ENCODE peak calls at places on chromosomes 12 and 14, in eight cellular contexts. One of them, this sample, is unnamed.

GRCh38 chr12:113333877-113334785 is 778 bp downstream of the SLC8B1 start:
- DNase-seq in A549: no peak
- DNase-seq in hepatocyte: no peak
- DNase-seq in endothelial cell of umbilical vein: peak
- DNase-seq in fibroblast of lung: no peak
- DNase-seq in neural progenitor cell: no peak
- DNase-seq in mesenchymal stem cell: no peak
- DNase-seq in PC-3: peak
- DNase-seq in this sample: peak

GRCh38 chr12:54606556-54606955 is 18.1 kb upstream of the PPP1R1A start:
- DNase-seq in A549: no peak
- DNase-seq in hepatocyte: no peak
- DNase-seq in endothelial cell of umbilical vein: no peak
- DNase-seq in fibroblast of lung: no peak
- DNase-seq in neural progenitor cell: no peak
- DNase-seq in mesenchymal stem cell: no peak
- DNase-seq in PC-3: no peak
- DNase-seq in this sample: no peak

GRCh38 chr12:46522141-46522540 is 149.6 kb upstream of the SLC38A2 start:
- DNase-seq in A549: no peak
- DNase-seq in hepatocyte: no peak
- DNase-seq in endothelial cell of umbilical vein: no peak
- DNase-seq in fibroblast of lung: peak
- DNase-seq in neural progenitor cell: no peak
- DNase-seq in mesenchymal stem cell: no peak
- DNase-seq in PC-3: no peak
- DNase-seq in this sample: peak

GRCh38 chr12:54159140-54159539 is 29.6 kb downstream of the SMUG1 start:
- DNase-seq in A549: no peak
- DNase-seq in hepatocyte: peak
- DNase-seq in endothelial cell of umbilical vein: no peak
- DNase-seq in fibroblast of lung: no peak
- DNase-seq in neural progenitor cell: peak
- DNase-seq in mesenchymal stem cell: no peak
- DNase-seq in PC-3: no peak
- DNase-seq in this sample: peak

GRCh38 chr14:81589381-81590065 is 55.9 kb upstream of the SEL1L start:
- DNase-seq in A549: peak
- DNase-seq in hepatocyte: no peak
- DNase-seq in endothelial cell of umbilical vein: no peak
- DNase-seq in fibroblast of lung: no peak
- DNase-seq in neural progenitor cell: no peak
- DNase-seq in mesenchymal stem cell: no peak
- DNase-seq in PC-3: no peak
- DNase-seq in this sample: peak

GRCh38 chr12:39958377-39958776 is 147.5 kb downstream of the SLC2A13 start:
- DNase-seq in A549: peak
- DNase-seq in hepatocyte: no peak
- DNase-seq in endothelial cell of umbilical vein: peak
- DNase-seq in fibroblast of lung: no peak
- DNase-seq in neural progenitor cell: peak
- DNase-seq in mesenchymal stem cell: no peak
- DNase-seq in PC-3: peak
- DNase-seq in this sample: no peak

GRCh38 chr12:131014343-131014742 is 60.6 kb downstream of the ADGRD1 start:
- DNase-seq in A549: no peak
- DNase-seq in hepatocyte: no peak
- DNase-seq in endothelial cell of umbilical vein: no peak
- DNase-seq in fibroblast of lung: no peak
- DNase-seq in neural progenitor cell: no peak
- DNase-seq in mesenchymal stem cell: no peak
- DNase-seq in PC-3: no peak
- DNase-seq in this sample: no peak

GRCh38 chr12:104506691-104507401 is 50.1 kb downstream of the CHST11 start:
- DNase-seq in A549: no peak
- DNase-seq in hepatocyte: no peak
- DNase-seq in endothelial cell of umbilical vein: no peak
- DNase-seq in fibroblast of lung: no peak
- DNase-seq in neural progenitor cell: no peak
- DNase-seq in mesenchymal stem cell: no peak
- DNase-seq in PC-3: no peak
- DNase-seq in this sample: no peak

GRCh38 chr12:64544796-64545382 is 65.4 kb upstream of the RASSF3 start:
- DNase-seq in A549: no peak
- DNase-seq in hepatocyte: no peak
- DNase-seq in endothelial cell of umbilical vein: no peak
- DNase-seq in fibroblast of lung: no peak
- DNase-seq in neural progenitor cell: no peak
- DNase-seq in mesenchymal stem cell: no peak
- DNase-seq in PC-3: no peak
- DNase-seq in this sample: no peak

GRCh38 chr12:102962532-102962931 is 5.1 kb downstream of the ASCL1 start:
- DNase-seq in A549: no peak
- DNase-seq in hepatocyte: no peak
- DNase-seq in endothelial cell of umbilical vein: no peak
- DNase-seq in fibroblast of lung: no peak
- DNase-seq in neural progenitor cell: peak
- DNase-seq in mesenchymal stem cell: no peak
- DNase-seq in PC-3: no peak
- DNase-seq in this sample: no peak

GRCh38 chr14:90487462-90487861 is 90.6 kb downstream of the CALM1 start:
- DNase-seq in A549: no peak
- DNase-seq in hepatocyte: no peak
- DNase-seq in endothelial cell of umbilical vein: no peak
- DNase-seq in fibroblast of lung: no peak
- DNase-seq in neural progenitor cell: no peak
- DNase-seq in mesenchymal stem cell: no peak
- DNase-seq in PC-3: no peak
- DNase-seq in this sample: no peak

GRCh38 chr14:89624500-89625156 is 207.6 kb upstream of the FOXN3 start:
- DNase-seq in A549: no peak
- DNase-seq in hepatocyte: peak
- DNase-seq in endothelial cell of umbilical vein: no peak
- DNase-seq in fibroblast of lung: no peak
- DNase-seq in neural progenitor cell: no peak
- DNase-seq in mesenchymal stem cell: no peak
- DNase-seq in PC-3: no peak
- DNase-seq in this sample: no peak

GRCh38 chr12:12671850-12672660 is 23.9 kb downstream of the GPR19 start:
- DNase-seq in A549: no peak
- DNase-seq in hepatocyte: no peak
- DNase-seq in endothelial cell of umbilical vein: no peak
- DNase-seq in fibroblast of lung: peak
- DNase-seq in neural progenitor cell: no peak
- DNase-seq in mesenchymal stem cell: peak
- DNase-seq in PC-3: peak
- DNase-seq in this sample: peak

GRCh38 chr12:52300796-52301691 is 9.7 kb upstream of the KRT81 start:
- DNase-seq in A549: no peak
- DNase-seq in hepatocyte: no peak
- DNase-seq in endothelial cell of umbilical vein: no peak
- DNase-seq in fibroblast of lung: peak
- DNase-seq in neural progenitor cell: no peak
- DNase-seq in mesenchymal stem cell: peak
- DNase-seq in PC-3: no peak
- DNase-seq in this sample: peak

GRCh38 chr12:123670882-123671728 is at the start of gene TCTN2:
- DNase-seq in A549: peak
- DNase-seq in hepatocyte: peak
- DNase-seq in endothelial cell of umbilical vein: peak
- DNase-seq in fibroblast of lung: peak
- DNase-seq in neural progenitor cell: peak
- DNase-seq in mesenchymal stem cell: peak
- DNase-seq in PC-3: peak
- DNase-seq in this sample: peak

GRCh38 chr14:74333909-74334308 is 14.4 kb upstream of the VRTN start:
- DNase-seq in A549: no peak
- DNase-seq in hepatocyte: no peak
- DNase-seq in endothelial cell of umbilical vein: no peak
- DNase-seq in fibroblast of lung: peak
- DNase-seq in neural progenitor cell: no peak
- DNase-seq in mesenchymal stem cell: peak
- DNase-seq in PC-3: no peak
- DNase-seq in this sample: peak

GRCh38 chr12:54175130-54175963 is 13.4 kb downstream of the SMUG1 start:
- DNase-seq in A549: no peak
- DNase-seq in hepatocyte: no peak
- DNase-seq in endothelial cell of umbilical vein: no peak
- DNase-seq in fibroblast of lung: no peak
- DNase-seq in neural progenitor cell: no peak
- DNase-seq in mesenchymal stem cell: no peak
- DNase-seq in PC-3: no peak
- DNase-seq in this sample: no peak

GRCh38 chr12:32671930-32672785 is 6.9 kb upstream of the DNM1L start:
- DNase-seq in A549: peak
- DNase-seq in hepatocyte: peak
- DNase-seq in endothelial cell of umbilical vein: peak
- DNase-seq in fibroblast of lung: peak
- DNase-seq in neural progenitor cell: peak
- DNase-seq in mesenchymal stem cell: peak
- DNase-seq in PC-3: peak
- DNase-seq in this sample: peak

GRCh38 chr14:100488057-100488456 is 99.2 kb downstream of the BEGAIN start:
- DNase-seq in A549: no peak
- DNase-seq in hepatocyte: no peak
- DNase-seq in endothelial cell of umbilical vein: no peak
- DNase-seq in fibroblast of lung: no peak
- DNase-seq in neural progenitor cell: no peak
- DNase-seq in mesenchymal stem cell: no peak
- DNase-seq in PC-3: no peak
- DNase-seq in this sample: no peak

GRCh38 chr14:100708349-100709217 is 18.1 kb upstream of the DLK1 start:
- DNase-seq in A549: no peak
- DNase-seq in hepatocyte: peak
- DNase-seq in endothelial cell of umbilical vein: no peak
- DNase-seq in fibroblast of lung: no peak
- DNase-seq in neural progenitor cell: peak
- DNase-seq in mesenchymal stem cell: peak
- DNase-seq in PC-3: peak
- DNase-seq in this sample: peak

GRCh38 chr14:47186491-47186890 is 488.9 kb downstream of the MDGA2 start:
- DNase-seq in A549: no peak
- DNase-seq in hepatocyte: no peak
- DNase-seq in endothelial cell of umbilical vein: peak
- DNase-seq in fibroblast of lung: peak
- DNase-seq in neural progenitor cell: no peak
- DNase-seq in mesenchymal stem cell: peak
- DNase-seq in PC-3: no peak
- DNase-seq in this sample: peak

GRCh38 chr14:63275611-63276010 is 43.1 kb downstream of the GPHB5 start:
- DNase-seq in A549: no peak
- DNase-seq in hepatocyte: no peak
- DNase-seq in endothelial cell of umbilical vein: no peak
- DNase-seq in fibroblast of lung: no peak
- DNase-seq in neural progenitor cell: no peak
- DNase-seq in mesenchymal stem cell: no peak
- DNase-seq in PC-3: no peak
- DNase-seq in this sample: no peak

GRCh38 chr12:6684609-6685008 is 4.6 kb downstream of the ZNF384 start:
- DNase-seq in A549: peak
- DNase-seq in hepatocyte: peak
- DNase-seq in endothelial cell of umbilical vein: peak
- DNase-seq in fibroblast of lung: no peak
- DNase-seq in neural progenitor cell: peak
- DNase-seq in mesenchymal stem cell: peak
- DNase-seq in PC-3: peak
- DNase-seq in this sample: peak

DNA sequence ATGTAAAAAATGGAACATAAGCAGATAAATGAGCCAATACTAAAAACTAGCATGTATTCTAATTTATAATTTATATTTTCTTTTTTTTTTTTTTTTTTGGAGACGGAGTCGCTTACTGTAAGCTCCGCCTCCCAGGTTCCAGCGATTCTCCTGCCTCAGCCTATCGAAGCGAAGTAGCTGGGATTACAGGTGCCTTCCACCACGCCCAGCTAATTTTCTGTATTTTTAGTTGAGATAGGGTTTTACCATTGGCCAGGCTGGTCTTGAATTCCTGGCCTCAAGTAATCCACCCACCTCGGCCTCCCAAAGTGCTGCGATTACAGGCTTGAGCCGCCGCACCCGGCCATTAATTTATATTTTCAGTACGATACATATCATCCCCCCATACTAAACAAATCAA is 2.7 kb downstream of the MAPK1IP1L start:
- DNase-seq in A549: no peak
- DNase-seq in hepatocyte: no peak
- DNase-seq in endothelial cell of umbilical vein: no peak
- DNase-seq in fibroblast of lung: no peak
- DNase-seq in neural progenitor cell: no peak
- DNase-seq in mesenchymal stem cell: no peak
- DNase-seq in PC-3: no peak
- DNase-seq in this sample: no peak
- H3K4me2 ChIP-seq in A549: peak
- H3K4me2 ChIP-seq in hepatocyte: peak
- H3K4me2 ChIP-seq in endothelial cell of umbilical vein: no peak
- H3K4me2 ChIP-seq in fibroblast of lung: no peak
- H3K4me2 ChIP-seq in neural progenitor cell: peak
- H3K4me2 ChIP-seq in mesenchymal stem cell: no peak
- H3K4me2 ChIP-seq in PC-3: peak
- H3K4me2 ChIP-seq in this sample: no peak

GRCh38 chr14:104699426-104699748 is 10.0 kb downstream of the INF2 start:
- DNase-seq in A549: no peak
- DNase-seq in hepatocyte: no peak
- DNase-seq in endothelial cell of umbilical vein: no peak
- DNase-seq in fibroblast of lung: no peak
- DNase-seq in neural progenitor cell: no peak
- DNase-seq in mesenchymal stem cell: no peak
- DNase-seq in PC-3: no peak
- DNase-seq in this sample: no peak
- H3K4me2 ChIP-seq in A549: no peak
- H3K4me2 ChIP-seq in hepatocyte: no peak
- H3K4me2 ChIP-seq in endothelial cell of umbilical vein: no peak
- H3K4me2 ChIP-seq in fibroblast of lung: no peak
- H3K4me2 ChIP-seq in neural progenitor cell: no peak
- H3K4me2 ChIP-seq in mesenchymal stem cell: no peak
- H3K4me2 ChIP-seq in PC-3: no peak
- H3K4me2 ChIP-seq in this sample: no peak

DNA sequence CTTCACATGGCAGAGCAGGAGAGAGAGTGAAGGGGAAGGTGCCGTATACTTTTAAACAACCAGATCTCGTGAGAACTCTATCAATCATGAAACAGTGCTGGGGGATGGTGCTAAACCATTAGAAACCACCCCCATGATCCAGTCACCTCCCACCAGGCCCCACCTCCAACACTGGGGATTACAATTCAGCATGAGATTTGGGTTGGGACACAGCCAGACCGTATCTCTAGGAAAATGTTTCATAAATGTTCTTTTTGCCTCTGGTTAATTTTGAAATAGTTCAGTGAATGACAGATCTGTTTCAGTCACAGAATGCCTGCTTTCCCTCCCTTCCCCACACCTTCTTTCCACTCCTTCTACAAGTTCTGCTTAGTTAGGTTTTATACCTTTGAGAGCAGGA is 27.0 kb downstream of the PELI2 start:
- DNase-seq in A549: no peak
- DNase-seq in hepatocyte: no peak
- DNase-seq in endothelial cell of umbilical vein: no peak
- DNase-seq in fibroblast of lung: no peak
- DNase-seq in neural progenitor cell: no peak
- DNase-seq in mesenchymal stem cell: no peak
- DNase-seq in PC-3: no peak
- DNase-seq in this sample: no peak
- H3K4me2 ChIP-seq in A549: no peak
- H3K4me2 ChIP-seq in hepatocyte: no peak
- H3K4me2 ChIP-seq in endothelial cell of umbilical vein: no peak
- H3K4me2 ChIP-seq in fibroblast of lung: no peak
- H3K4me2 ChIP-seq in neural progenitor cell: no peak
- H3K4me2 ChIP-seq in mesenchymal stem cell: no peak
- H3K4me2 ChIP-seq in PC-3: no peak
- H3K4me2 ChIP-seq in this sample: no peak

GRCh38 chr12:49705479-49706267 is 1.5 kb downstream of the FMNL3 start:
- DNase-seq in A549: no peak
- DNase-seq in hepatocyte: no peak
- DNase-seq in endothelial cell of umbilical vein: peak
- DNase-seq in fibroblast of lung: peak
- DNase-seq in neural progenitor cell: no peak
- DNase-seq in mesenchymal stem cell: peak
- DNase-seq in PC-3: peak
- DNase-seq in this sample: peak
- H3K4me2 ChIP-seq in A549: no peak
- H3K4me2 ChIP-seq in hepatocyte: peak
- H3K4me2 ChIP-seq in endothelial cell of umbilical vein: peak
- H3K4me2 ChIP-seq in fibroblast of lung: peak
- H3K4me2 ChIP-seq in neural progenitor cell: peak
- H3K4me2 ChIP-seq in mesenchymal stem cell: peak
- H3K4me2 ChIP-seq in PC-3: peak
- H3K4me2 ChIP-seq in this sample: peak

This sample was measured in GM23248.